ENCODE peak calls at places on chromosomes 7 and 10, in nine cellular contexts. One of them, this sample, is unnamed.

GRCh38 chr10:28818645-28819036 is 141.3 kb downstream of the BAMBI start:
- DNase-seq in Kasumi-1: no peak
- DNase-seq in pancreas: no peak
- DNase-seq in stimulated activated CD8-positive, alpha-beta memory T cell treated with anti-CD3 and anti-CD28 coated beads, Interleukin-2, amount 100 ng/mL, for 1 hour: no peak
- DNase-seq in cardiac muscle cell: no peak
- DNase-seq in T1000: no peak
- DNase-seq in activated T-helper 1 cell treated with anti-CD3 and anti-CD28 coated beads, Interleukin-2, amount 50 U/mL, for 16 hours: no peak
- DNase-seq in NCI-H1105: no peak
- DNase-seq in brain microvascular endothelial cell: no peak
- DNase-seq in this sample: no peak

GRCh38 chr10:70352401-70353097 is 29.9 kb downstream of the LRRC20 start:
- DNase-seq in Kasumi-1: no peak
- DNase-seq in pancreas: no peak
- DNase-seq in stimulated activated CD8-positive, alpha-beta memory T cell treated with anti-CD3 and anti-CD28 coated beads, Interleukin-2, amount 100 ng/mL, for 1 hour: no peak
- DNase-seq in cardiac muscle cell: no peak
- DNase-seq in T1000: no peak
- DNase-seq in activated T-helper 1 cell treated with anti-CD3 and anti-CD28 coated beads, Interleukin-2, amount 50 U/mL, for 16 hours: no peak
- DNase-seq in NCI-H1105: no peak
- DNase-seq in brain microvascular endothelial cell: no peak
- DNase-seq in this sample: no peak

GRCh38 chr7:30556854-30557644 is 37.6 kb upstream of the GARS1 start:
- DNase-seq in Kasumi-1: no peak
- DNase-seq in pancreas: peak
- DNase-seq in stimulated activated CD8-positive, alpha-beta memory T cell treated with anti-CD3 and anti-CD28 coated beads, Interleukin-2, amount 100 ng/mL, for 1 hour: no peak
- DNase-seq in cardiac muscle cell: no peak
- DNase-seq in T1000: no peak
- DNase-seq in activated T-helper 1 cell treated with anti-CD3 and anti-CD28 coated beads, Interleukin-2, amount 50 U/mL, for 16 hours: no peak
- DNase-seq in NCI-H1105: peak
- DNase-seq in brain microvascular endothelial cell: peak
- DNase-seq in this sample: no peak

GRCh38 chr7:23981314-23981713 is 271.3 kb downstream of the STK31 start:
- DNase-seq in Kasumi-1: no peak
- DNase-seq in pancreas: no peak
- DNase-seq in stimulated activated CD8-positive, alpha-beta memory T cell treated with anti-CD3 and anti-CD28 coated beads, Interleukin-2, amount 100 ng/mL, for 1 hour: no peak
- DNase-seq in cardiac muscle cell: no peak
- DNase-seq in T1000: no peak
- DNase-seq in activated T-helper 1 cell treated with anti-CD3 and anti-CD28 coated beads, Interleukin-2, amount 50 U/mL, for 16 hours: no peak
- DNase-seq in NCI-H1105: no peak
- DNase-seq in brain microvascular endothelial cell: no peak
- DNase-seq in this sample: no peak

GRCh38 chr10:70500812-70501301 is 22.3 kb downstream of the PALD1 start:
- DNase-seq in Kasumi-1: peak
- DNase-seq in pancreas: no peak
- DNase-seq in stimulated activated CD8-positive, alpha-beta memory T cell treated with anti-CD3 and anti-CD28 coated beads, Interleukin-2, amount 100 ng/mL, for 1 hour: no peak
- DNase-seq in cardiac muscle cell: no peak
- DNase-seq in T1000: no peak
- DNase-seq in activated T-helper 1 cell treated with anti-CD3 and anti-CD28 coated beads, Interleukin-2, amount 50 U/mL, for 16 hours: no peak
- DNase-seq in NCI-H1105: no peak
- DNase-seq in brain microvascular endothelial cell: no peak
- DNase-seq in this sample: peak

GRCh38 chr10:132574783-132575319 is 37.3 kb downstream of the INPP5A start:
- DNase-seq in Kasumi-1: peak
- DNase-seq in pancreas: peak
- DNase-seq in stimulated activated CD8-positive, alpha-beta memory T cell treated with anti-CD3 and anti-CD28 coated beads, Interleukin-2, amount 100 ng/mL, for 1 hour: no peak
- DNase-seq in cardiac muscle cell: peak
- DNase-seq in T1000: peak
- DNase-seq in activated T-helper 1 cell treated with anti-CD3 and anti-CD28 coated beads, Interleukin-2, amount 50 U/mL, for 16 hours: no peak
- DNase-seq in NCI-H1105: no peak
- DNase-seq in brain microvascular endothelial cell: peak
- DNase-seq in this sample: no peak

GRCh38 chr7:66921918-66922486 is 977 bp downstream of the TMEM248 start:
- DNase-seq in Kasumi-1: peak
- DNase-seq in pancreas: no peak
- DNase-seq in stimulated activated CD8-positive, alpha-beta memory T cell treated with anti-CD3 and anti-CD28 coated beads, Interleukin-2, amount 100 ng/mL, for 1 hour: no peak
- DNase-seq in cardiac muscle cell: peak
- DNase-seq in T1000: no peak
- DNase-seq in activated T-helper 1 cell treated with anti-CD3 and anti-CD28 coated beads, Interleukin-2, amount 50 U/mL, for 16 hours: no peak
- DNase-seq in NCI-H1105: no peak
- DNase-seq in brain microvascular endothelial cell: no peak
- DNase-seq in this sample: no peak

GRCh38 chr10:91082447-91082846 is 138.0 kb upstream of the PCGF5 start:
- DNase-seq in Kasumi-1: no peak
- DNase-seq in pancreas: no peak
- DNase-seq in stimulated activated CD8-positive, alpha-beta memory T cell treated with anti-CD3 and anti-CD28 coated beads, Interleukin-2, amount 100 ng/mL, for 1 hour: no peak
- DNase-seq in cardiac muscle cell: no peak
- DNase-seq in T1000: no peak
- DNase-seq in activated T-helper 1 cell treated with anti-CD3 and anti-CD28 coated beads, Interleukin-2, amount 50 U/mL, for 16 hours: no peak
- DNase-seq in NCI-H1105: no peak
- DNase-seq in brain microvascular endothelial cell: no peak
- DNase-seq in this sample: no peak

GRCh38 chr10:112663181-112663879 is 216.3 kb downstream of the VTI1A start:
- DNase-seq in Kasumi-1: no peak
- DNase-seq in pancreas: no peak
- DNase-seq in stimulated activated CD8-positive, alpha-beta memory T cell treated with anti-CD3 and anti-CD28 coated beads, Interleukin-2, amount 100 ng/mL, for 1 hour: no peak
- DNase-seq in cardiac muscle cell: no peak
- DNase-seq in T1000: peak
- DNase-seq in activated T-helper 1 cell treated with anti-CD3 and anti-CD28 coated beads, Interleukin-2, amount 50 U/mL, for 16 hours: no peak
- DNase-seq in NCI-H1105: no peak
- DNase-seq in brain microvascular endothelial cell: peak
- DNase-seq in this sample: no peak

GRCh38 chr10:125605167-125605566 is 77.8 kb downstream of the TEX36 start:
- DNase-seq in Kasumi-1: no peak
- DNase-seq in pancreas: no peak
- DNase-seq in stimulated activated CD8-positive, alpha-beta memory T cell treated with anti-CD3 and anti-CD28 coated beads, Interleukin-2, amount 100 ng/mL, for 1 hour: no peak
- DNase-seq in cardiac muscle cell: no peak
- DNase-seq in T1000: no peak
- DNase-seq in activated T-helper 1 cell treated with anti-CD3 and anti-CD28 coated beads, Interleukin-2, amount 50 U/mL, for 16 hours: no peak
- DNase-seq in NCI-H1105: no peak
- DNase-seq in brain microvascular endothelial cell: peak
- DNase-seq in this sample: no peak

GRCh38 chr10:103847909-103848468 is 7.4 kb downstream of the SH3PXD2A start:
- DNase-seq in Kasumi-1: peak
- DNase-seq in pancreas: no peak
- DNase-seq in stimulated activated CD8-positive, alpha-beta memory T cell treated with anti-CD3 and anti-CD28 coated beads, Interleukin-2, amount 100 ng/mL, for 1 hour: no peak
- DNase-seq in cardiac muscle cell: no peak
- DNase-seq in T1000: no peak
- DNase-seq in activated T-helper 1 cell treated with anti-CD3 and anti-CD28 coated beads, Interleukin-2, amount 50 U/mL, for 16 hours: no peak
- DNase-seq in NCI-H1105: no peak
- DNase-seq in brain microvascular endothelial cell: no peak
- DNase-seq in this sample: no peak

GRCh38 chr10:13629116-13629515 is 42.4 kb downstream of the PRPF18 start:
- DNase-seq in Kasumi-1: no peak
- DNase-seq in pancreas: no peak
- DNase-seq in stimulated activated CD8-positive, alpha-beta memory T cell treated with anti-CD3 and anti-CD28 coated beads, Interleukin-2, amount 100 ng/mL, for 1 hour: no peak
- DNase-seq in cardiac muscle cell: no peak
- DNase-seq in T1000: no peak
- DNase-seq in activated T-helper 1 cell treated with anti-CD3 and anti-CD28 coated beads, Interleukin-2, amount 50 U/mL, for 16 hours: no peak
- DNase-seq in NCI-H1105: no peak
- DNase-seq in brain microvascular endothelial cell: peak
- DNase-seq in this sample: no peak

This sample was measured in left ventricle myocardium superior.